ENCODE peak calls at places on chromosome 15, in six cellular contexts. E is IMR-90; H is AG04450; N is adrenal gland; T is CD8-positive, alpha-beta memory T cell; S is GM23338. Q is an unnamed sample.

GRCh38 chr15:77402740-77403379 is 17.0 kb downstream of the PEAK1 start:
- DNase-seq in E (peak), H (peak), N (no peak), T (no peak), S (no peak), Q (no peak)

GRCh38 chr15:78177447-78177873 is 28.3 kb downstream of the IDH3A start:
- DNase-seq in E (no peak), H (no peak), N (peak), T (no peak), S (peak), Q (no peak)

GRCh38 chr15:48086582-48086981 is 34.2 kb upstream of the SLC24A5 start:
- DNase-seq in E (no peak), H (no peak), N (no peak), T (no peak), S (no peak), Q (no peak)

GRCh38 chr15:32943691-32944090 is 225.9 kb downstream of the GREM1 start:
- DNase-seq in E (peak), H (no peak), N (no peak), T (no peak), S (no peak), Q (no peak)

GRCh38 chr15:63759752-63760151 is 74.0 kb downstream of the HERC1 start:
- DNase-seq in E (no peak), H (no peak), N (no peak), T (no peak), S (no peak), Q (no peak)

GRCh38 chr15:20353966-20354883 is 187.4 kb downstream of the GOLGA6L6 start:
- DNase-seq in E (no peak), H (no peak), N (no peak), T (no peak), S (no peak), Q (peak)

GRCh38 chr15:34889486-34889885 is 80.1 kb downstream of the AQR start:
- DNase-seq in E (peak), H (no peak), N (no peak), T (no peak), S (no peak), Q (no peak)

GRCh38 chr15:77508541-77509505 is 88.1 kb downstream of the HMG20A start:
- DNase-seq in E (peak), H (no peak), N (peak), T (no peak), S (peak), Q (no peak)

GRCh38 chr15:90903733-90904536 is 833 bp downstream of the MAN2A2 start:
- DNase-seq in E (no peak), H (no peak), N (no peak), T (no peak), S (peak), Q (no peak)

GRCh38 chr15:35603298-35603697 is 57.3 kb upstream of the DPH6 start:
- DNase-seq in E (peak), H (peak), N (no peak), T (no peak), S (no peak), Q (no peak)

GRCh38 chr15:85495542-85495941 is 115.1 kb downstream of the AKAP13 start:
- DNase-seq in E (no peak), H (no peak), N (no peak), T (no peak), S (no peak), Q (no peak)

GRCh38 chr15:74520407-74520806 is 20.6 kb upstream of the ARID3B start:
- DNase-seq in E (no peak), H (no peak), N (no peak), T (no peak), S (no peak), Q (no peak)

GRCh38 chr15:67152429-67152828 is 87.0 kb downstream of the SMAD3 start:
- DNase-seq in E (no peak), H (no peak), N (no peak), T (no peak), S (no peak), Q (no peak)

GRCh38 chr15:29740692-29741311 is 81.5 kb downstream of the TJP1 start:
- DNase-seq in E (no peak), H (no peak), N (no peak), T (no peak), S (peak), Q (peak)

GRCh38 chr15:22880981-22881738 is 42.7 kb downstream of the NIPA2 start:
- DNase-seq in E (no peak), H (no peak), N (no peak), T (no peak), S (no peak), Q (no peak)

GRCh38 chr15:75731248-75732100 is 18.8 kb upstream of the CSPG4 start:
- DNase-seq in E (peak), H (no peak), N (no peak), T (no peak), S (peak), Q (peak)

GRCh38 chr15:55873024-55873745 is 120.2 kb downstream of the NEDD4 start:
- DNase-seq in E (peak), H (no peak), N (no peak), T (no peak), S (no peak), Q (no peak)

GRCh38 chr15:74545776-74546656 is 5.0 kb downstream of the ARID3B start:
- DNase-seq in E (peak), H (peak), N (peak), T (peak), S (peak), Q (peak)

GRCh38 chr15:45136378-45136764 is 6.6 kb downstream of the DUOX1 start:
- DNase-seq in E (no peak), H (no peak), N (no peak), T (no peak), S (peak), Q (no peak)

GRCh38 chr15:64460737-64461576 is 579 bp downstream of the ZNF609 start:
- DNase-seq in E (peak), H (peak), N (peak), T (peak), S (peak), Q (peak)

GRCh38 chr15:60519218-60519617 is 40.3 kb upstream of the ICE2 start:
- DNase-seq in E (peak), H (no peak), N (no peak), T (no peak), S (no peak), Q (no peak)

GRCh38 chr15:72047020-72047419 is 70.9 kb downstream of the MYO9A start:
- DNase-seq in E (peak), H (no peak), N (no peak), T (no peak), S (no peak), Q (no peak)

GRCh38 chr15:70636540-70637165 is 126.7 kb downstream of the UACA start:
- DNase-seq in E (no peak), H (no peak), N (no peak), T (no peak), S (peak), Q (no peak)

GRCh38 chr15:93033434-93034045 is 55.5 kb downstream of the RGMA start:
- DNase-seq in E (no peak), H (no peak), N (no peak), T (no peak), S (no peak), Q (no peak)

GRCh38 chr15:93028632-93029612 is 60.1 kb downstream of the RGMA start:
- DNase-seq in E (peak), H (peak), N (peak), T (no peak), S (no peak), Q (no peak)

GRCh38 chr15:93030430-93031102 is 58.4 kb downstream of the RGMA start:
- DNase-seq in E (peak), H (peak), N (peak), T (peak), S (peak), Q (peak)

GRCh38 chr15:93029613-93030429 is 59.2 kb downstream of the RGMA start:
- DNase-seq in E (peak), H (no peak), N (peak), T (no peak), S (no peak), Q (no peak)

DNA sequence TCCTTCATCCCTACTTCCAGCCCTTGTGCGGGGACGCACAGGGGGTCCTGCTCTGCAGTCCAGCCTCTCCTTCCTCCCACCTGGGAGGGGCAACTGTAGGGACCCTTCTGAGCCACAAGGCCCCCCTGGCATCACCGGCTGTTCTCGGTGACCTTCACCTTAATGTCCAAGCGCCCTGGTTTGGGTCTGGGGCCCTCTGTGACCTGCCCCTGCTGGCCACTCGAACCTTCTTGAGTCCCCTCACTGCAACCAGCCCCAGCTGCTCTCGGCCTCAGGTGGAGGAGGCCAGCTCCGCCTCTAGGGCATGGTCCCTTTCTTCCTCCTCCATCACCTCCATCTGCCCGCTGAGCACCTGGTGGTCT is 57.9 kb downstream of the RGMA start:
- DNase-seq in E (no peak), H (no peak), N (no peak), T (no peak), S (peak), Q (no peak)
- H3K4me3 ChIP-seq in E (no peak), H (no peak), N (no peak), T (no peak), S (no peak), Q (no peak)

GRCh38 chr15:92832992-92833438 is 67.1 kb upstream of the CHD2 start:
- DNase-seq in E (peak), H (no peak), N (no peak), T (no peak), S (no peak), Q (no peak)

GRCh38 chr15:92831459-92832229 is 68.5 kb upstream of the CHD2 start:
- DNase-seq in E (peak), H (peak), N (peak), T (peak), S (peak), Q (peak)

GRCh38 chr15:92829875-92830274 is 70.2 kb upstream of the CHD2 start:
- DNase-seq in E (no peak), H (no peak), N (no peak), T (no peak), S (no peak), Q (no peak)

GRCh38 chr15:92833493-92834271 is 66.4 kb upstream of the CHD2 start:
- DNase-seq in E (no peak), H (no peak), N (no peak), T (no peak), S (no peak), Q (no peak)
- H3K4me3 ChIP-seq in E (no peak), H (no peak), N (no peak), T (no peak), S (no peak), Q (no peak)

DNA sequence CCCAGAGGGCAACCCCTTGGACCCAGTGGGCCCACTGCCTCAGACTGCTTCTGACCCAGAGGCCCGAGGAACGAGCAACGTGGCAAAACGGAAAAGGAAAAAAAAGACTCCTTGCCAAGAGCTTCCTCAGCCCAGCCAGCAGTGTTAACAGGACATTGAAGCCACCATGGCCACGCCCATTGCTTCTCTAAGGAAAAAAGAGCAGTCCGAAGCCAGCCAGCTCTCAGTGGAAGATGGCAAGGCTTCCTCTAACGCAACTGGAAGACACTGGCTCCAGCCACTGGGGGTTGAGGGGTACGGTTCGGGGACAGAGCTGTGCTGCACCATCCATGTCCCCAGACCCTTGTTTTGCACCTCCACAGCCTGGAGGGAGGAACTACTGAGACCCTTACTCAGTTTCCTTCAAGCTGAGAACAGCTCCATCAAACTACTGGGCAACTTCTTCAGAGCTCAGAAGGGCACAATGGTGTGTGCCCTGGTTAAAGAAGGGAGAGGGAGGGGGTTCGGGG is 10.7 kb downstream of the BMF start:
- DNase-seq in E (no peak), H (no peak), N (peak), T (no peak), S (peak), Q (no peak)
- H3K4me3 ChIP-seq in E (no peak), H (no peak), N (no peak), T (peak), S (no peak), Q (no peak)

DNA sequence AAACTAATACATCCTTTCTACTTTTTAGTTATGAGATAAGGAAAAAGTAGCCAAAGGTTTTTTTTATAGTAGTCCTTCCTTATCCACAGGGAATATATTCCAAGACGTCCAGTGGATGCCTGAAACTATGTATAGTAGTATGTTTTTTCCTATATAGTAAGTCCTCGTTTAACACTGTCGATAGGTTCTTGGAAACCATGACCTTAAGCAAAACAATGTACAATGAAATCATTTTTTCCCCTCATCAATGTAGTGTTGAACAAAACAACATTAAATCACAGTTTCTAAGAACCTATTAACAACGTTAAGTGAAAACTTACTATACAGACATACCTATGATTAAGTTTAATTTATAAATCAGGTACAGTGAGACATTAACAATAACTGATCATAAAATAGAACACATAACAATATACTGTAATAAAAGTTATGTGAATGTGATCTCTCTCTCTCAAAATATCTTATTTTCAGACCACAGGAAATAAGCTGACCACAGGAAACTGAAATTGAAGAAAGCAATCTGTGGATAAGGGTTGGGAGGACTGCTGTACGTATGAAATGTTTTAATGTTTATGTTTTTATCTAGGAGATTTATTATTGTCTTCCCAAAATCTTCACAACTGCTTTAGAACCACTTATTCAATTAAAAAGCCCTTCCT is 20.6 kb downstream of the COPS2 start:
- DNase-seq in E (peak), H (no peak), N (no peak), T (no peak), S (no peak), Q (no peak)
- H3K4me3 ChIP-seq in E (no peak), H (no peak), N (no peak), T (no peak), S (no peak), Q (no peak)

GRCh38 chr15:89578146-89578545 is 2.9 kb downstream of the TICRR start:
- DNase-seq in E (no peak), H (no peak), N (no peak), T (no peak), S (peak), Q (no peak)
- H3K4me3 ChIP-seq in E (no peak), H (peak), N (no peak), T (no peak), S (peak), Q (no peak)

GRCh38 chr15:94845391-94845718 is 614.0 kb downstream of the MCTP2 start:
- DNase-seq in E (no peak), H (no peak), N (no peak), T (no peak), S (no peak), Q (no peak)

GRCh38 chr15:94843060-94843459 is 611.7 kb downstream of the MCTP2 start:
- DNase-seq in E (no peak), H (no peak), N (no peak), T (no peak), S (no peak), Q (no peak)

GRCh38 chr15:94844188-94844532 is 612.8 kb downstream of the MCTP2 start:
- DNase-seq in E (no peak), H (no peak), N (no peak), T (no peak), S (peak), Q (no peak)

GRCh38 chr15:94847325-94847724 is 616.0 kb downstream of the MCTP2 start:
- DNase-seq in E (no peak), H (no peak), N (no peak), T (no peak), S (no peak), Q (no peak)

DNA sequence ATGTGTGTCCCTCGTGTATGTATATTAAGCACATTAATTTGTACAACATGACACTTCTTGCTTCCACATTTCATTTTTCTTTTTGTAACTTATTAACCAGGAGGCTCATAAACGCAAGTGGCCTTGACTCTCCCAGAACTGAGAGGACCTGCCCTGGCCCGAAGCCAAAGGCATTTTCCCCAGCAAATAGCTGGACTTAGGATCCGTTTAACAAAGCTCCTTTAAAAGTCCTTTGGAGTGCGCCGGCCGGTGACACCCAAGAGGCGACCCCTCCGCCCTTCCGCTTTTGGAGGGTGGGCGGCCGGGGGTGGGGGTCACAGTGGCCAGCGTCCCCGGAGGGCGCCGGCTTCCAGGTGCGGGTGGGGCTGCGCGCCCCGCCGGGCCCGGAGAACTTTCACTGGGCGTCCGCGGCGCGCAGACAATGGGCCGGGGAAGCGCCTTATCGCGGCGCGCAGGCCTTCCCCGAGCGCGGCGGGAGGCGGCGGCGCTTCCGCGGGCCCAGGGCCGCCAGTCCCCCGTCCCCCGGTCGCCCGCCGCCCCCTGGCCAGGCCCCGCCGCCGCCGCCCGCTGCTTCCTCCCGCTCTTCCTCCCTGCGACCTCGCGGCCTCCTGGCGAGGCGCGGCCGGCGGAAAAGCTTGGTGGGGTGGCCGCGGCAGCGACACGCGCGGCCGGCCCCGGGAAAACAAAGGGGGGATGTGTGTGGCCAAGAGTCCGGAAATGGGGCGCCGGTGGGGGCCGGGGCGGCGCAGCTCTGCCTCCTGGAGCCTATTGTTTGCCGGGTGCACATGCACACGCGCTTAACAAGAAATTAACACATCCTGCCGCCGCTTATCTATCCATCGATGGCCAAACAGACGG is 613.4 kb downstream of the MCTP2 start:
- DNase-seq in E (no peak), H (no peak), N (peak), T (no peak), S (peak), Q (no peak)
- H3K4me3 ChIP-seq in E (no peak), H (peak), N (no peak), T (no peak), S (peak), Q (no peak)

DNA sequence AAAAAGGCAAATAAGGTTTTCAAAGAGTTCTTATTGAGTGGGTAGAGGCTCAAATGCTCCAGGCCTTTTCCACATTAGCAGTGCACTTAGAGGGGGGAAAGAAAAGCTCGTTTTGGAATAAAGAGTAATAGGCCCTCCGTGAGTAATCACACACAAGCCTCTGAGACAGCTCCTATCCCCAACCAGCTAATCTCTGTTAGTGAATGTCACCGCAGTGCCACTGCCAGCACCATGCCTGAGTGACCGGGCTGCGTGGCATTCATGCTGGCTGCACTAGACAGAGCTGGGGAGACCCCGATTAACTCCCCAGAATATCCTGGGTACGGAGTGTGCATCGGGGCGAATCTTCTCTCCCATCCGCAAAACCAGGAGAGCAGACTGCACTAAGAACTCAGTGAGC is 2.4 kb downstream of the PCSK6 start:
- DNase-seq in E (no peak), H (no peak), N (no peak), T (no peak), S (no peak), Q (no peak)
- H3K4me3 ChIP-seq in E (no peak), H (no peak), N (no peak), T (no peak), S (no peak), Q (no peak)

DNA sequence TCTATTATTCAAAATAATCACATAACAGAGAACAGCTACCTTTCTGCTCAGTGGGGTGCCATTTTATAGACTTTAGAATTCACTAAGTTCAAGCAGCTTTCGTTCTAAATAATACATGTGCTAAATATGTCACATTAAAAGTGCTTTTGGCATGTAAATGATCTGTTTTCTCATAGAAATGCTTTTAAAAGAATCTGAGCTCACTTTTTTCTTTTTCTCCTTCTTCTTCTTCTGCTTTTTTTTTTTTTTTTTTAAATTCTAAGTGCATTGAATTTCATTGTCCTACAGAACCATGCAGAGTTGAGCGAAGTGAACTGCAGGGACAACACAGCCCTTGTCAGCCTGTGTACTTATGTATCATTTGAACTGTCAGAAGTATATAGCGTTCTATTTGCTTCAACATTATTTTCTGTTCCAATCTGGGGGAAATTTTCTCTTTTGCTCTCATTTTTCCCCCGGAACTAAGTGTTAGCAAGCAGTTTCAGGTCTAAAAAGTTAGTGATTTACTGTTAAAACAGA is 193.8 kb upstream of the TMCO5A start:
- DNase-seq in E (no peak), H (no peak), N (no peak), T (no peak), S (no peak), Q (no peak)
- H3K4me3 ChIP-seq in E (no peak), H (no peak), N (no peak), T (no peak), S (no peak), Q (no peak)

DNA sequence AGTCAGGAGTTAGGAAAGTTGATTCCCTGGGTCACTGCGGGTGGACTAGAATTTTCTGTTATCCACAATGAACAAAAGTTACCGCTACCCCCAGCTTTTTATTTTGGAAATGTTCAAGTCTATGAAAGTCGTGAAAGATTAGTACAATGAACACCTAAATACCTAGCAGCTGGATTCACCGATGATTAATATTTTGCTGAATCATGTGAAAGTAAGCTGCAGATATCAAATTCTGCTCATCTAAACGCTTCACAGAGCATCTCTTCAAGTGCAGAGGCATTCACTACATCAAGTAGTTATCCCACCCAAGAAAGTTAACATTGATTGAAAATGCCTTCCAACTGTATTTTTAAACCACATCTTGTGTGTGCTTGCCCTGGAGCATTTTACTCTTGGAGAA is 729.0 kb upstream of the NR2F2 start:
- DNase-seq in E (no peak), H (no peak), N (no peak), T (no peak), S (no peak), Q (no peak)
- H3K4me3 ChIP-seq in E (no peak), H (no peak), N (no peak), T (no peak), S (no peak), Q (no peak)

Q was measured in Jurkat, Clone E6-1.